ENCODE peak calls at places on chromosomes 1 and 21, in eight cellular contexts. Q is GM12865, N is psoas muscle, U is AG04450, X is A673, M is endothelial cell of umbilical vein, I is left lung, A is tibial artery. C is an unnamed sample.

GRCh38 chr21:36541721-36542139 is 61.8 kb upstream of the CLDN14 start:
- DNase-seq in Q (peak), N (no peak), U (no peak), X (no peak), M (no peak), I (no peak), A (no peak), C (no peak)

GRCh38 chr1:227793948-227794812 is 21.3 kb upstream of the PRSS38 start:
- DNase-seq in Q (no peak), N (peak), U (peak), X (peak), M (no peak), I (no peak), A (no peak), C (peak)

GRCh38 chr1:201775380-201775779 is 53.6 kb upstream of the IPO9 start:
- DNase-seq in Q (no peak), N (no peak), U (no peak), X (no peak), M (no peak), I (no peak), A (no peak), C (no peak)

GRCh38 chr1:232634086-232634485 is 4.2 kb upstream of the SIPA1L2 start:
- DNase-seq in Q (peak), N (peak), U (no peak), X (no peak), M (no peak), I (peak), A (peak), C (peak)

GRCh38 chr1:66220477-66220876 is 313.5 kb upstream of the SGIP1 start:
- DNase-seq in Q (no peak), N (no peak), U (no peak), X (no peak), M (no peak), I (no peak), A (no peak), C (no peak)

GRCh38 chr1:16393255-16394177 is 26.5 kb downstream of the SZRD1 start:
- DNase-seq in Q (no peak), N (no peak), U (no peak), X (no peak), M (no peak), I (no peak), A (no peak), C (no peak)

GRCh38 chr1:33111965-33112364 is 31.0 kb downstream of the AZIN2 start:
- DNase-seq in Q (peak), N (no peak), U (no peak), X (no peak), M (peak), I (no peak), A (no peak), C (no peak)

GRCh38 chr1:178017517-178017916 is 47.7 kb upstream of the SEC16B start:
- DNase-seq in Q (no peak), N (no peak), U (no peak), X (no peak), M (no peak), I (no peak), A (no peak), C (no peak)

GRCh38 chr1:50426108-50426700 is 3.0 kb upstream of the DMRTA2 start:
- DNase-seq in Q (no peak), N (no peak), U (no peak), X (no peak), M (no peak), I (no peak), A (no peak), C (no peak)

DNA sequence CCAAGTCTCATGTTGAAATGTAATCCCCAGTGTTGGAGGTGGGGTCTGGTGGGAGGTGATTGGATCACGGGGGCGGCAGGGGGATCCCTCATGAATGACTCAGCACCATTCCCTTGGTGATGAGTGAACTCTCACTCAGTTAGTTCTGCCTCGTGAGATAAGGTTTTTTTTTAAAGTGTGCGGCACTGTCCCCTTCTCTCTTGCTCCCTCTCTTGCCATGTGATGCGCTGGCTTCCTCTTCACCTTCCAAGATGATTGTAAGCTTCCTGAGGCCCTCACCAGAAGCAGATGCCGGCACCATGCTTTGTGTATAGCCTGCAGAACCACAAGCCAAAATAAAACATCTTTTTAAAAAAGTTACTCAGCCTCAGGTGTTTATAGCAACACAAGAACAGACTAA is 19.8 kb upstream of the RAP1A start:
- DNase-seq in Q (peak), N (no peak), U (no peak), X (no peak), M (no peak), I (no peak), A (no peak), C (no peak)
- H3K4me3 ChIP-seq in Q (no peak), N (no peak), U (no peak), X (no peak), M (no peak), I (no peak), A (no peak), C (no peak)

GRCh38 chr1:61490924-61491323 is 234.0 kb downstream of the TM2D1 start:
- DNase-seq in Q (no peak), N (no peak), U (no peak), X (no peak), M (no peak), I (no peak), A (no peak), C (no peak)

GRCh38 chr1:61486783-61487505 is 238.0 kb downstream of the TM2D1 start:
- DNase-seq in Q (no peak), N (no peak), U (no peak), X (no peak), M (no peak), I (no peak), A (no peak), C (peak)

GRCh38 chr1:61497013-61497412 is 227.9 kb downstream of the TM2D1 start:
- DNase-seq in Q (no peak), N (no peak), U (no peak), X (no peak), M (no peak), I (no peak), A (no peak), C (no peak)

GRCh38 chr1:61496501-61496900 is 228.4 kb downstream of the TM2D1 start:
- DNase-seq in Q (no peak), N (no peak), U (no peak), X (no peak), M (no peak), I (no peak), A (no peak), C (no peak)

DNA sequence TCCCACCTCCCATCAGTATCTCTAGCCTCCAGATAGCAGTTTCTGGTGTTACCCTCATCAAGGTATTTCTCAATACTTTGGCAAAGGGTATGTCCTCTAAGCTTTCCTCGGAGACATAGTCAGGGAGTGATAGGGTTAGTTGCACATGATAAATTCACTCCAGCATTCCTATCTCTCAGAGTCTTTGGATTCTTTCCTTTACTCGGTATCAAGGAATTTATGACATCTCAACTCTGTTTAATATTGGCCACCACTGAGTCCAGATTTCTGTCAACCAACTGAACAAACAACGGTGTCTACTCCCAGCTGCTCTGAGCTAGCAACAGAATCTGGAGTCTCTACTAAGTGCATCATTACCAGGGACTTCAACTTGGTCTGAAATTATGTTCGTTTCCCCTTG is 233.4 kb downstream of the TM2D1 start:
- DNase-seq in Q (no peak), N (no peak), U (no peak), X (no peak), M (no peak), I (no peak), A (no peak), C (no peak)
- TF ChIP-seq CTCF in Q (no peak), N (no peak), U (no peak), X (no peak), M (no peak), I (no peak), A (no peak), C (no peak)

GRCh38 chr1:155320252-155320651 is 442 bp upstream of the RUSC1 start:
- DNase-seq in Q (no peak), N (no peak), U (no peak), X (no peak), M (no peak), I (no peak), A (no peak), C (no peak)
- H3K4me3 ChIP-seq in Q (no peak), N (peak), U (peak), X (peak), M (no peak), I (peak), A (peak), C (peak)

GRCh38 chr1:190416239-190416638 is 61.4 kb downstream of the BRINP3 start:
- DNase-seq in Q (peak), N (no peak), U (no peak), X (peak), M (no peak), I (no peak), A (no peak), C (no peak)
- TF ChIP-seq CTCF in Q (no peak), N (no peak), U (no peak), X (peak), M (no peak), I (no peak), A (no peak), C (no peak)

GRCh38 chr21:45158491-45159423 is 84.4 kb downstream of the ADARB1 start:
- DNase-seq in Q (no peak), N (no peak), U (no peak), X (no peak), M (no peak), I (no peak), A (no peak), C (no peak)
- H3K4me3 ChIP-seq in Q (no peak), N (no peak), U (no peak), X (no peak), M (no peak), I (no peak), A (no peak), C (no peak)

DNA sequence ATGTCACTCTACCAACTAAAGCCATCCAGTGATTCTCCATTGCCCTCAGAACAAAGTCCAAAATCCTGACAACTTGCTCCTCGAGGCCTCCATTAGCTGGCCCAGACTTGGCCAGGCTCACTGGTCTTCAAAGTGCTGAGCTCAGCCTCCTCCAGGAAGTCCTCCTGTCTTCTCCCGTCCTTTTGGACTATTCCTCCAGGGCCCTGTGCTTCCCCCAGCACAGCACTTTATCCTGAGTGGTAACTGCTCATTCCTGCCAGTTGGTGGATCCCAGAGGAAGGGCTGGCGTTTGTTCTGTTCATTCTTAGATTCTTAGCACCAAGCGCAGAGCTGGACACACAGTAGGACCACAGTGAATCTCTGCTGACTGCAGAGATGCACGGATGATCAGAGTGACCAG is 179.9 kb downstream of the PTPRU start:
- DNase-seq in Q (no peak), N (no peak), U (no peak), X (no peak), M (no peak), I (no peak), A (no peak), C (peak)
- TF ChIP-seq CTCF in Q (no peak), N (no peak), U (peak), X (peak), M (no peak), I (no peak), A (no peak), C (no peak)

GRCh38 chr1:118987431-118988185 is 535 bp downstream of the TBX15 start:
- DNase-seq in Q (no peak), N (peak), U (no peak), X (peak), M (no peak), I (no peak), A (peak), C (no peak)
- H3K4me3 ChIP-seq in Q (no peak), N (peak), U (peak), X (peak), M (no peak), I (no peak), A (peak), C (peak)

DNA sequence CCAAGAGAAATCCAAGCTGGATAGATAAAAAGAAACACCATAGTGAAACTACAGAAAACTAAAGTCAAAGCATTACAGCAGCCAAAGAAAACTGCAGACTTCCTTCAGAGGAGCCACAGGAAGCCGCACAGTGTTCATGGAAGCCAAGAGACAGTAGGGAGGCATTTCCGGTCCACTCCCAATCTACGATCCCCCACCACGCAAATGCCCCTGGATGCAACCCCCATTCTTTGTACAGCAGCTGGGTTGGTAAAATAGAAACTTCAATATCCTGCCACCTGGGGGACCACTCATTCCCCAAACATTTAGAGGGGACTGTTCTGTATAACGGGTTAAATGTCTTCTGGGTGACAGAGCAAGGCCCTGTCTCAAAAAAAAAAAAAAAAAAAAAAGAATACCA is 43.9 kb upstream of the TSPEAR start:
- DNase-seq in Q (no peak), N (no peak), U (no peak), X (peak), M (peak), I (no peak), A (no peak), C (no peak)
- TF ChIP-seq CTCF in Q (no peak), N (no peak), U (peak), X (peak), M (no peak), I (no peak), A (no peak), C (no peak)

DNA sequence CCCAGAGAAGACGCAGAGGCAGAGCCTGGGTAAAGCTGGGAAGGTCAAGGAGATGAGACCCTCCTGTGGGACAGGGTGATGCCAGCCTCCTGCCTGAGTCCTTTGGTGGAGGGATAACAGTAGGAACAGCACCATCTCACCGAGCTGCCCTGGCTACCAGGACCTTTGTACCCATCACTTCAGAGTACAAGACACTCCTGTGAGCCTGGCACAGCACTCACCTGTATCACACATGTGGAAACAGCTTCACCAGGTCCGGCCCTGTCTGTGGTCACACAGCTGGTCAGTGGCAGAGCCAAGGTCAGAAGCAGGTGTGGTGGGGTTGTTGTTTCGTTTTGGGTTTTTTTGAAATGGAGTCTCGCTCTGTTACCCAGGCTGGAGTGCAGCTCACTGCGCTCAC is 5.0 kb upstream of the TMEM200B start:
- DNase-seq in Q (no peak), N (no peak), U (no peak), X (no peak), M (no peak), I (no peak), A (no peak), C (no peak)
- H3K4me3 ChIP-seq in Q (no peak), N (no peak), U (no peak), X (no peak), M (no peak), I (no peak), A (no peak), C (no peak)